ENCODE peak calls at places on chromosomes 3 and 15, in six cellular contexts. S is cardiac muscle cell, P is OCI-LY7, T is AG04450, Y is neural progenitor cell, B is fibroblast of pulmonary artery. C is an unnamed sample.

GRCh38 chr15:99125061-99125990 is 20.4 kb downstream of the SYNM start:
- DNase-seq in S (no peak), P (no peak), T (no peak), Y (no peak), B (no peak), C (no peak)

GRCh38 chr15:69317392-69317841 is 18.7 kb downstream of the PAQR5 start:
- DNase-seq in S (no peak), P (no peak), T (no peak), Y (no peak), B (no peak), C (no peak)

GRCh38 chr3:98359993-98360675 is 6.5 kb downstream of the OR5K4 start:
- DNase-seq in S (no peak), P (peak; percentile 23), T (no peak), Y (no peak), B (no peak), C (peak; percentile 87)

GRCh38 chr3:174858353-174858752 is 781 bp upstream of the NAALADL2 start:
- DNase-seq in S (no peak), P (no peak), T (no peak), Y (no peak), B (no peak), C (no peak)

GRCh38 chr3:109023656-109024254 is 70.1 kb upstream of the GUCA1C start:
- DNase-seq in S (peak; percentile 50), P (peak; percentile 47), T (peak; percentile 13), Y (peak; percentile 55), B (peak; percentile 64), C (peak; percentile 61)

GRCh38 chr3:100761211-100761921 is 52.1 kb downstream of the TFG start:
- DNase-seq in S (no peak), P (peak; percentile 35), T (no peak), Y (peak; percentile 29), B (no peak), C (peak; percentile 49)

GRCh38 chr3:48679416-48680380 is 6.0 kb downstream of the NCKIPSD start:
- DNase-seq in S (no peak), P (peak; percentile 64), T (no peak), Y (no peak), B (no peak), C (no peak)

GRCh38 chr15:101813803-101814534 is 2.0 kb downstream of the OR4F15 start:
- DNase-seq in S (no peak), P (no peak), T (peak; percentile 65), Y (no peak), B (no peak), C (no peak)

GRCh38 chr15:70212288-70212962 is 114.7 kb upstream of the TLE3 start:
- DNase-seq in S (peak; percentile 85), P (no peak), T (no peak), Y (no peak), B (peak; percentile 38), C (peak; percentile 47)

GRCh38 chr15:26759991-26760390 is 12.9 kb downstream of the GABRB3 start:
- DNase-seq in S (no peak), P (no peak), T (no peak), Y (no peak), B (no peak), C (no peak)

GRCh38 chr15:88388702-88389101 is 78.5 kb downstream of the MRPL46 start:
- DNase-seq in S (no peak), P (no peak), T (no peak), Y (peak; percentile 58), B (no peak), C (no peak)

GRCh38 chr3:117486709-117487394 is 777.3 kb downstream of the TUSC7 start:
- DNase-seq in S (no peak), P (no peak), T (no peak), Y (peak; percentile 35), B (no peak), C (peak; percentile 53)

GRCh38 chr3:183586477-183586876 is 31.0 kb upstream of the KLHL6 start:
- DNase-seq in S (no peak), P (peak; percentile 48), T (no peak), Y (no peak), B (no peak), C (no peak)

GRCh38 chr15:101250931-101251829 is 668 bp downstream of the CHSY1 start:
- DNase-seq in S (peak; percentile 72), P (no peak), T (no peak), Y (peak; percentile 73), B (no peak), C (peak; percentile 33)

GRCh38 chr3:127614928-127615592 is 13.9 kb upstream of the PODXL2 start:
- DNase-seq in S (no peak), P (no peak), T (no peak), Y (peak; percentile 27), B (no peak), C (no peak)

GRCh38 chr3:146078031-146078430 is 83.0 kb downstream of the PLOD2 start:
- DNase-seq in S (no peak), P (no peak), T (no peak), Y (no peak), B (no peak), C (no peak)

GRCh38 chr3:183587337-183587736 is 31.8 kb upstream of the KLHL6 start:
- DNase-seq in S (no peak), P (peak; percentile 86), T (no peak), Y (no peak), B (peak; percentile 19), C (no peak)

GRCh38 chr3:137669519-137670060 is 94.5 kb upstream of the SOX14 start:
- DNase-seq in S (no peak), P (no peak), T (no peak), Y (no peak), B (no peak), C (no peak)

GRCh38 chr3:37093481-37093880 is 80.9 kb downstream of the LRRFIP2 start:
- DNase-seq in S (no peak), P (no peak), T (no peak), Y (no peak), B (peak; percentile 31), C (no peak)

GRCh38 chr3:138186803-138187295 is 252 bp upstream of the ARMC8 start:
- DNase-seq in S (peak; percentile 94), P (peak; percentile 92), T (peak; percentile 50), Y (peak; percentile 95), B (peak; percentile 91), C (peak; percentile 94)

GRCh38 chr3:15284121-15284889 is 48.1 kb downstream of the SH3BP5 start:
- DNase-seq in S (peak; percentile 26), P (no peak), T (no peak), Y (no peak), B (peak; percentile 40), C (no peak)

DNA sequence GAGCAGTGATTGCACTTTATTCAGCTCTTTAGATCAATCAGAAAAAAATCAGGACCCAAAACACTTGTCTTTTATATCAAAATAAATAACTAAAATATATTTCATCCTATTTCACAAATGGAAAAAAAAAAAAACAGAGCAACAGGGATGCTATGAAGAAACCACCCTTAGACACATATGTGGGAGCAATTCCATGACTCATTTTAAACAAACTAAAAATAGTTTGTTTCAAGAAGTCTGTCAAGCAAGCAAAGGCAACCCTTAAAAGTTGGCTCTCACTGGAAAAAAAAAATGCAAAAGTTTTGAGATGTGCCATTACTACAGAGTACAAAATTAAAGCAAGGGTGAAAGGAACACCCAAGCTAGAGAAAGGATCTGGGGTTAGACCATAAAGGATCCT is 5.7 kb downstream of the ATP13A3 start:
- DNase-seq in S (no peak), P (no peak), T (no peak), Y (no peak), B (peak; percentile 75), C (no peak)
- H3K4me3 ChIP-seq in S (peak overlapping the region; percentile 2), P (no peak overlapping the region), T (no peak overlapping the region), Y (no peak overlapping the region), B (peak overlapping the region; percentile 43), C (no peak overlapping the region)

GRCh38 chr3:65568497-65568896 is 470.2 kb downstream of the MAGI1 start:
- DNase-seq in S (no peak), P (no peak), T (no peak), Y (no peak), B (no peak), C (no peak)

GRCh38 chr3:65573548-65574116 is 465.1 kb downstream of the MAGI1 start:
- DNase-seq in S (no peak), P (no peak), T (no peak), Y (no peak), B (no peak), C (no peak)

GRCh38 chr3:65569129-65569528 is 469.6 kb downstream of the MAGI1 start:
- DNase-seq in S (no peak), P (no peak), T (no peak), Y (no peak), B (no peak), C (no peak)

GRCh38 chr3:65572175-65572777 is 466.4 kb downstream of the MAGI1 start:
- DNase-seq in S (no peak), P (no peak), T (no peak), Y (no peak), B (no peak), C (no peak)

GRCh38 chr3:65569845-65570405 is 468.8 kb downstream of the MAGI1 start:
- DNase-seq in S (no peak), P (no peak), T (no peak), Y (no peak), B (no peak), C (no peak)
- TF ChIP-seq CTCF in S (peak; percentile 26), P (no peak), T (peak; percentile 18), Y (peak; percentile 33), B (peak; percentile 27), C (no peak)

GRCh38 chr15:40277472-40277871 is 5.4 kb downstream of the ANKRD63 start:
- DNase-seq in S (no peak), P (peak; percentile 20), T (no peak), Y (no peak), B (no peak), C (no peak)
- H3K4me3 ChIP-seq in S (no peak overlapping the region), P (no peak overlapping the region), T (no peak overlapping the region), Y (no peak overlapping the region), B (no peak overlapping the region), C (no peak overlapping the region)

GRCh38 chr15:71385469-71385868 is 270.2 kb downstream of the THSD4 start:
- DNase-seq in S (no peak), P (no peak), T (no peak), Y (no peak), B (no peak), C (peak; percentile 5)

GRCh38 chr15:71387825-71388224 is 272.6 kb downstream of the THSD4 start:
- DNase-seq in S (no peak), P (no peak), T (no peak), Y (no peak), B (no peak), C (no peak)

GRCh38 chr15:71386005-71386404 is 270.7 kb downstream of the THSD4 start:
- DNase-seq in S (no peak), P (no peak), T (no peak), Y (no peak), B (no peak), C (no peak)

GRCh38 chr15:71385026-71385425 is 269.8 kb downstream of the THSD4 start:
- DNase-seq in S (no peak), P (no peak), T (no peak), Y (no peak), B (peak; percentile 50), C (no peak)

DNA sequence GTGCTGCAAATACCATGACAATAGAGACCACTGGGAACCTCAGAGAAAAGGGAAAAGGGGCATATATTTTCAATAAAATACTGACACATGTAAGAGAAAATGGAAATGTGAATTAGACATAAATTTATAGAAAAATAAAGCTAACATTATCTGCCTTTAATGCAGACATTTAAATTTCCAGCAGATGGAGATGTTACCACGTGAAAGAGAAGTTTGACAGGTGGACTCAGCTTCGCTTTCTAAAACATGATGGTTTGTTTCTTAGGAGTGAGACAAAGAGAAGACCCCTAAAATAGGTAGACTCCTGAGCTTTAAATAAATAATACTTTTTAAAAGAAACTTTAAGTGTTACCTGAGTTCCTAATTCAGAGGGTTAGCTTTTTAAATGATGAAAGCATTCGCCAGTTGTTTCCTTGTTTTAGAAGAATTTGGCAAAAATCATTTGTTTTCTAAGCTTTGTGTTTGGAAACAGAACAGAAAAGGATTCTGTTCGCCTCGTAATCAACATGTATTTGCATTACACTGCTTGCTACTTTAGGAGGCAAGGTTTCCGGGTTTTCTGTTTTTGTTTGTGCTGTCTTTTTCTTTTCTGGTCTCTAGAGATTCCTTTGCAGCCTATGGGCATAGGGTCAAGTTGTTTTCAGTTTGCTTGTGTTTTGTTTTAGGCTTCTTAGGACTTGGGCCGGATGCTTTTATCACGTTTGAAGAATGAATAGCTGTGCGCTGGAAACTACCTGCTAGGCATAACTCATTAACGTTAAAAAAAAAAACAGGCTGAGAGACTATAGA is 271.4 kb downstream of the THSD4 start:
- DNase-seq in S (peak; percentile 22), P (peak; percentile 31), T (no peak), Y (peak; percentile 43), B (peak; percentile 59), C (peak; percentile 47)
- TF ChIP-seq CTCF in S (peak; percentile 28), P (peak; percentile 74), T (peak; percentile 43), Y (peak; percentile 65), B (peak; percentile 44), C (peak; percentile 15)